ENCODE peak calls at places on chromosomes 3 and 15, in six cellular contexts. One of them, this sample, is unnamed.

GRCh38 chr3:8266679-8267267 is 234.8 kb upstream of the LMCD1 start:
- DNase-seq in GM12892: no peak
- DNase-seq in suprapubic skin: no peak
- DNase-seq in Panc1: no peak
- DNase-seq in GM12878: no peak
- DNase-seq in prostate gland: no peak
- DNase-seq in this sample: no peak

GRCh38 chr3:10867384-10867783 is 51.4 kb downstream of the SLC6A11 start:
- DNase-seq in Panc1: no peak
- DNase-seq in suprapubic skin: no peak
- DNase-seq in GM12878: no peak
- DNase-seq in prostate gland: no peak
- DNase-seq in GM12892: no peak
- DNase-seq in this sample: no peak

GRCh38 chr3:52894756-52895155 is 2.6 kb downstream of the STIMATE start:
- DNase-seq in prostate gland: no peak
- DNase-seq in GM12878: no peak
- DNase-seq in suprapubic skin: no peak
- DNase-seq in Panc1: no peak
- DNase-seq in GM12892: no peak
- DNase-seq in this sample: no peak

GRCh38 chr3:14989943-14990753 is 42.8 kb downstream of the NR2C2 start:
- DNase-seq in GM12878: no peak
- DNase-seq in prostate gland: no peak
- DNase-seq in GM12892: no peak
- DNase-seq in Panc1: no peak
- DNase-seq in suprapubic skin: no peak
- DNase-seq in this sample: no peak

GRCh38 chr15:49313650-49314049 is 109.4 kb upstream of the FGF7 start:
- DNase-seq in Panc1: no peak
- DNase-seq in suprapubic skin: no peak
- DNase-seq in GM12892: no peak
- DNase-seq in prostate gland: no peak
- DNase-seq in GM12878: no peak
- DNase-seq in this sample: no peak

GRCh38 chr3:53834429-53835095 is 11.7 kb downstream of the CHDH start:
- DNase-seq in prostate gland: no peak
- DNase-seq in suprapubic skin: no peak
- DNase-seq in Panc1: no peak
- DNase-seq in GM12892: no peak
- DNase-seq in GM12878: no peak
- DNase-seq in this sample: no peak

GRCh38 chr3:60580826-60581225 is 670.4 kb downstream of the FHIT start:
- DNase-seq in suprapubic skin: no peak
- DNase-seq in GM12892: no peak
- DNase-seq in GM12878: no peak
- DNase-seq in prostate gland: no peak
- DNase-seq in Panc1: no peak
- DNase-seq in this sample: no peak

GRCh38 chr15:77626002-77626401 is 6.7 kb downstream of the LINGO1 start:
- DNase-seq in Panc1: no peak
- DNase-seq in GM12878: no peak
- DNase-seq in prostate gland: no peak
- DNase-seq in suprapubic skin: no peak
- DNase-seq in GM12892: no peak
- DNase-seq in this sample: no peak

GRCh38 chr3:113441051-113441770 is at the start of gene CFAP44:
- DNase-seq in GM12892: no peak
- DNase-seq in suprapubic skin: peak
- DNase-seq in prostate gland: peak
- DNase-seq in Panc1: no peak
- DNase-seq in GM12878: no peak
- DNase-seq in this sample: no peak

GRCh38 chr15:92653366-92653765 is 2.2 kb downstream of the FAM174B start:
- DNase-seq in GM12878: no peak
- DNase-seq in suprapubic skin: no peak
- DNase-seq in GM12892: no peak
- DNase-seq in prostate gland: no peak
- DNase-seq in Panc1: no peak
- DNase-seq in this sample: no peak

GRCh38 chr3:36403661-36404060 is 23.4 kb downstream of the STAC start:
- DNase-seq in prostate gland: no peak
- DNase-seq in GM12892: no peak
- DNase-seq in GM12878: no peak
- DNase-seq in suprapubic skin: no peak
- DNase-seq in Panc1: no peak
- DNase-seq in this sample: no peak

GRCh38 chr15:98904466-98905048 is 103.0 kb downstream of the PGPEP1L start:
- DNase-seq in Panc1: no peak
- DNase-seq in GM12892: no peak
- DNase-seq in suprapubic skin: no peak
- DNase-seq in prostate gland: no peak
- DNase-seq in GM12878: no peak
- DNase-seq in this sample: no peak

GRCh38 chr3:10419637-10420232 is 85.7 kb downstream of the ATP2B2 start:
- DNase-seq in GM12878: no peak
- DNase-seq in Panc1: no peak
- DNase-seq in prostate gland: no peak
- DNase-seq in suprapubic skin: no peak
- DNase-seq in GM12892: no peak
- DNase-seq in this sample: no peak

GRCh38 chr3:122031123-122031468 is 9.0 kb upstream of the ILDR1 start:
- DNase-seq in prostate gland: no peak
- DNase-seq in suprapubic skin: no peak
- DNase-seq in GM12878: no peak
- DNase-seq in Panc1: no peak
- DNase-seq in GM12892: no peak
- DNase-seq in this sample: no peak

GRCh38 chr3:64873400-64873799 is 185.6 kb upstream of the ADAMTS9 start:
- DNase-seq in suprapubic skin: no peak
- DNase-seq in prostate gland: no peak
- DNase-seq in Panc1: no peak
- DNase-seq in GM12878: no peak
- DNase-seq in GM12892: no peak
- DNase-seq in this sample: no peak

GRCh38 chr15:78203346-78204225 is 30.8 kb downstream of the ACSBG1 start:
- DNase-seq in Panc1: no peak
- DNase-seq in GM12892: no peak
- DNase-seq in suprapubic skin: peak
- DNase-seq in prostate gland: no peak
- DNase-seq in GM12878: no peak
- DNase-seq in this sample: no peak

GRCh38 chr3:24018784-24019570 is 73.9 kb downstream of the NR1D2 start:
- DNase-seq in prostate gland: peak
- DNase-seq in suprapubic skin: no peak
- DNase-seq in GM12892: no peak
- DNase-seq in Panc1: no peak
- DNase-seq in GM12878: no peak
- DNase-seq in this sample: no peak

GRCh38 chr3:141302364-141303141 is 65.8 kb upstream of the ZBTB38 start:
- DNase-seq in suprapubic skin: no peak
- DNase-seq in prostate gland: no peak
- DNase-seq in GM12892: no peak
- DNase-seq in Panc1: no peak
- DNase-seq in GM12878: no peak
- DNase-seq in this sample: no peak

GRCh38 chr3:38600551-38600950 is 48.9 kb downstream of the SCN5A start:
- DNase-seq in prostate gland: no peak
- DNase-seq in suprapubic skin: no peak
- DNase-seq in GM12878: no peak
- DNase-seq in Panc1: no peak
- DNase-seq in GM12892: no peak
- DNase-seq in this sample: no peak

GRCh38 chr3:13425692-13426091 is 5.6 kb upstream of the NUP210 start:
- DNase-seq in GM12878: no peak
- DNase-seq in Panc1: no peak
- DNase-seq in prostate gland: no peak
- DNase-seq in suprapubic skin: no peak
- DNase-seq in GM12892: no peak
- DNase-seq in this sample: no peak

GRCh38 chr15:84973492-84974460 is 7.9 kb upstream of the PDE8A start:
- DNase-seq in GM12892: no peak
- DNase-seq in prostate gland: no peak
- DNase-seq in suprapubic skin: no peak
- DNase-seq in Panc1: no peak
- DNase-seq in GM12878: no peak
- DNase-seq in this sample: no peak

GRCh38 chr15:90465930-90466567 is 63.7 kb upstream of the CRTC3 start:
- DNase-seq in GM12878: no peak
- DNase-seq in GM12892: no peak
- DNase-seq in prostate gland: no peak
- DNase-seq in Panc1: no peak
- DNase-seq in suprapubic skin: no peak
- DNase-seq in this sample: no peak

DNA sequence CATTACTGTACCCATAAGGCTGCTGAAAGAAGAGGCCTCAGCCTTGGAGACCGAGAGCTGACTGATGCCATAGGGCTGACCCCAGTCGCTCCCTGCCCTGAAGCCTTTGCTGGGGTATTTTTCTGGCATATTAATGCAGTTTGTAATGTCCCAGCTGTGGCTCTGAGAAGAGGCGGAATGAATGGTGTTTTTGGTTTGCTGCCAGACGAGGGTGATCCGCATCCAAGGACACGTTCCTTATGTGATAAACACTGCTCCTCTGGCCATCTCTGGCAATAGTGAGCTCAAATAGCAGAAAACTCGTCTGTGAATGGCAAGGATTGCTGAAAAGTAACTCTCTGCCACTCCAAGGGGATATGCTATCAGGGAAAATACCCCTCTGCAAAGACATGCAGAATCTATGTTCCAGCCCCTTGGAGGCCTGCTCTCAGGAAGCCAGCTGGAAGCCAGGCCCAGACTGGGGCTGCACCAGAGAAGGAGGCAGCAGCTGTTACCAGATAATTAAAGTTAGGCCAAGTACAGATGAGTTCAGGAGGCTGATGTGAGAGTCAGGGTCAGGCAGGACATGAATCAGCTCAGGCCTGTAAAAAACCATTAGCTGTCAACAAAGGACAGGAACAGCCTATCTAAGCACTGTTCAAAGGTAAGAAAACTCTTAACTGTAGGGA is 28.9 kb upstream of the KLHL6 start:
- DNase-seq in Panc1: no peak
- DNase-seq in suprapubic skin: peak
- DNase-seq in prostate gland: no peak
- DNase-seq in GM12892: no peak
- DNase-seq in GM12878: no peak
- DNase-seq in this sample: no peak
- TF ChIP-seq POLR2AphosphoS5 in Panc1: no peak
- TF ChIP-seq POLR2AphosphoS5 in suprapubic skin: no peak
- TF ChIP-seq POLR2AphosphoS5 in prostate gland: peak
- TF ChIP-seq POLR2AphosphoS5 in GM12892: no peak
- TF ChIP-seq POLR2AphosphoS5 in GM12878: no peak
- TF ChIP-seq POLR2AphosphoS5 in this sample: peak

DNA sequence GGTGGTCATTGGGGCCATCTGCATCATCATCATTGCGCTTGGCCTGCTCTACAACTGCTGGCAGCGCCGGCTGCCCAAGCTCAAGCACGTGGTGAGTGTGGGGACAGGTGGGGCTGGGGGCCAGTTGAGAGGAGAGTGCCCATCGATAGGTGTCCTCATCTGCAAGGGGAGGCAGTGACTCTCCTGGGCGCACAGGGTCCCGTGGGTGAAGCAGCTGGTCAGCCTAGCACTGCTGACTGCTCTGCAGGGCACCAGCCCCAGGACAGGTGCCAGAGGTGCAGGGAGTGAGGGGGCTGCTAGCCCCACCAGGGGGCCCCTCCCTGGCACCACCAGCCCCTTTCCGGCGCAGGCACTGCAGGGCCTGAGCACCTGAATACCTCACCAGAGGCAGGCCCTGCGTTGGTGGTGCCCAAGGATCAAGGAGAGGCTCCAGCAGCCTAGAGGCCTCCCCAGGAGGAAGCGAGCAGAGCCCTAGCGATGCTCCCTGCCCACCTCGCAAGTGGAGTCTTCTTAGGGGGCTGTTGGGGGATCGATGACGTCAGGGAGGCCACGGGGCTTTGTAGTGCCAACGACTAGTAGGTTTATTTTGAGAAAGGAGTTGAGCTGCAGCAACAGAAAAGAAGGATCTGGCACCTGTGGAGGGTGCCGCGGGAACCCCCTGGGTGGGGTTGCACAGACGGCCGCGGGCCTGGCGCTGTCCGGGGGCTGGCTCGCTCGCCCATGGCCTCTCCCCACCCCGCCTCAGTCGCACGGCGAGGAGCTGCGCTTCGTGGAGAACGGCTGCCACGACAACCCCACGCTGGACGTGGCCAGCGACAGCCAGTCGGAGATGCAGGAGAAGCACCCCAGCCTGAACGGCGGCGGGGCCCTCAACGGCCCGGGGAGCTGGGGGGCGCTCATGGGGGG is 976 bp upstream of the ABTB1 start:
- DNase-seq in Panc1: no peak
- DNase-seq in GM12878: no peak
- DNase-seq in suprapubic skin: peak
- DNase-seq in GM12892: peak
- DNase-seq in prostate gland: no peak
- DNase-seq in this sample: no peak
- TF ChIP-seq POLR2AphosphoS5 in Panc1: no peak
- TF ChIP-seq POLR2AphosphoS5 in GM12878: no peak
- TF ChIP-seq POLR2AphosphoS5 in suprapubic skin: no peak
- TF ChIP-seq POLR2AphosphoS5 in GM12892: peak
- TF ChIP-seq POLR2AphosphoS5 in prostate gland: no peak
- TF ChIP-seq POLR2AphosphoS5 in this sample: no peak

DNA sequence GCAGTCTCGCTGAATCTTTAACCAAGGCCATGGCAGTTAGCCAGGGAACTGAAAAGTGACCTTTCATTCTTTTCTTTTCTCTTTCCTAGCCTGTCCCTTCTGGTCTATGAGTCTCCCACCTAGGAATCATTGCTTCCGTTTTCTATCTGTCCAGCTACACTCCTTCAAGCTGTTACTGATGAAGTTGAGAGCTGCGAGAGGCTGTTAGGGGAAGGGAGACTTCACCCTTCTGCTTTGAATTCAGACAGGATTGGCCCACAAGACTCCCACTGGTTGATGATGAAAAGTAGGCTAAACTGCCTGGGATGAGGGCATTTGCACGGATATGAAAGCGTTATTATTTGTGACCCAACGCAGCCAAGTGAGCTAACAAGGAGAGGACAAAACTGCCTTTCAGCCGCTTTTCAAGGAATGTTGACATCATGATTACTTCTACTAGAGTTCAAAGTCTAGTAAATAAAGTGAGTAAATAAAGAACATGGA is 30.2 kb downstream of the EIF4E3 start:
- DNase-seq in prostate gland: no peak
- DNase-seq in GM12892: no peak
- DNase-seq in suprapubic skin: no peak
- DNase-seq in Panc1: no peak
- DNase-seq in GM12878: no peak
- DNase-seq in this sample: no peak
- TF ChIP-seq POLR2AphosphoS5 in prostate gland: no peak
- TF ChIP-seq POLR2AphosphoS5 in GM12892: no peak
- TF ChIP-seq POLR2AphosphoS5 in suprapubic skin: no peak
- TF ChIP-seq POLR2AphosphoS5 in Panc1: no peak
- TF ChIP-seq POLR2AphosphoS5 in GM12878: no peak
- TF ChIP-seq POLR2AphosphoS5 in this sample: no peak

DNA sequence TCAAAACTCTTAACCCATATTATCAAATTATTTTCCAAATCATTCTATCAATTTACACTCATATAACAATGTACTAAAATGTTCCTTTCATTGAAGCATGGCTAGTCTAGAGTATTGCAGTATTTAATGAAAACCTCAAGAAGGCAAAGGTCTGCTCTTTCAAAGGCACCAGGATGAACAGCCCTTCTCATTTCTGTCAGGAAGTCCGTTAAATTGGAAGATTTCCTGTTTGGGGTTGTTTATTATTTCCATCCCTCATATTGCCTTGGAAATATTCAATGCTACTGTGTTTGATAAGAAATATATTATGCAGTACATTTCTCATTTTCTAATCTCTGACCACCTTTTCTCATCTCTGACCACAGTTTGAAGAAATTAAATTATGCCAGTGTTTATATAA is 25.1 kb downstream of the ACKR4 start:
- DNase-seq in GM12878: no peak
- DNase-seq in Panc1: no peak
- DNase-seq in GM12892: no peak
- DNase-seq in suprapubic skin: no peak
- DNase-seq in prostate gland: no peak
- DNase-seq in this sample: no peak
- TF ChIP-seq POLR2AphosphoS5 in GM12878: no peak
- TF ChIP-seq POLR2AphosphoS5 in Panc1: no peak
- TF ChIP-seq POLR2AphosphoS5 in GM12892: no peak
- TF ChIP-seq POLR2AphosphoS5 in suprapubic skin: no peak
- TF ChIP-seq POLR2AphosphoS5 in prostate gland: no peak
- TF ChIP-seq POLR2AphosphoS5 in this sample: no peak

This sample was measured in esophagus muscularis mucosa.